ENCODE peak calls at places on chromosomes 12 and 14, in seven cellular contexts. W is myocyte; E is A549; R is ovary; M is SHP77; C is CD4-positive, CD25-positive, alpha-beta regulatory T cell; S is stimulated activated CD4-positive, alpha-beta T cell treated with anti-CD3 and anti-CD28 coated beads, TNF-alpha, amount 100 ng/mL, for 4 hours. Q is an unnamed sample.

GRCh38 chr14:105974902-105975301 is 448.5 kb downstream of the TMEM121 start:
- DNase-seq in W (peak), E (no peak), R (no peak), M (no peak), C (peak), S (peak), Q (no peak)

GRCh38 chr14:63209160-63209559 is 4.9 kb downstream of the RHOJ start:
- DNase-seq in W (no peak), E (no peak), R (no peak), M (no peak), C (no peak), S (no peak), Q (no peak)

GRCh38 chr14:67335781-67336180 is 23.8 kb downstream of the ATP6V1D start:
- DNase-seq in W (peak), E (peak), R (no peak), M (peak), C (peak), S (no peak), Q (no peak)

GRCh38 chr12:9378430-9378835 is 170.2 kb upstream of the PZP start:
- DNase-seq in W (no peak), E (peak), R (no peak), M (peak), C (no peak), S (no peak), Q (no peak)

GRCh38 chr12:124919646-124920352 is 5.3 kb upstream of the UBC start:
- DNase-seq in W (peak), E (no peak), R (peak), M (no peak), C (peak), S (no peak), Q (no peak)

GRCh38 chr12:77685112-77685511 is 145.6 kb upstream of the NAV3 start:
- DNase-seq in W (peak), E (peak), R (peak), M (peak), C (peak), S (no peak), Q (no peak)

GRCh38 chr14:37603688-37604251 is 8.3 kb downstream of the TTC6 start:
- DNase-seq in W (no peak), E (no peak), R (no peak), M (no peak), C (no peak), S (no peak), Q (no peak)

GRCh38 chr12:93032748-93033147 is 103.7 kb upstream of the EEA1 start:
- DNase-seq in W (peak), E (no peak), R (no peak), M (no peak), C (no peak), S (no peak), Q (no peak)

GRCh38 chr12:49227701-49228100 is 37.2 kb upstream of the TUBA1C start:
- DNase-seq in W (no peak), E (no peak), R (no peak), M (no peak), C (no peak), S (no peak), Q (no peak)

GRCh38 chr12:117030187-117030896 is 68.9 kb downstream of the TESC start:
- DNase-seq in W (no peak), E (no peak), R (no peak), M (no peak), C (no peak), S (no peak), Q (no peak)

GRCh38 chr12:89999699-90000505 is 291.3 kb upstream of the ATP2B1 start:
- DNase-seq in W (peak), E (no peak), R (no peak), M (no peak), C (no peak), S (no peak), Q (no peak)

GRCh38 chr12:124883263-124883876 is 19.7 kb upstream of the SCARB1 start:
- DNase-seq in W (peak), E (no peak), R (no peak), M (no peak), C (no peak), S (no peak), Q (no peak)

GRCh38 chr14:64951724-64952123 is 9.2 kb upstream of the GPX2 start:
- DNase-seq in W (peak), E (no peak), R (no peak), M (no peak), C (no peak), S (no peak), Q (no peak)

GRCh38 chr12:108832730-108833354 is 24.5 kb downstream of the SSH1 start:
- DNase-seq in W (peak), E (no peak), R (no peak), M (no peak), C (no peak), S (no peak), Q (no peak)

GRCh38 chr14:51298895-51299294 is 58.8 kb downstream of the TMX1 start:
- DNase-seq in W (no peak), E (no peak), R (no peak), M (no peak), C (peak), S (no peak), Q (no peak)

GRCh38 chr14:91173221-91173670 is 59.4 kb downstream of the DGLUCY start:
- DNase-seq in W (peak), E (peak), R (peak), M (peak), C (peak), S (peak), Q (peak)

GRCh38 chr14:90578283-90578985 is 181.6 kb downstream of the CALM1 start:
- DNase-seq in W (peak), E (no peak), R (no peak), M (no peak), C (no peak), S (no peak), Q (no peak)

GRCh38 chr14:93962701-93963601 is 13.4 kb downstream of the ASB2 start:
- DNase-seq in W (peak), E (no peak), R (no peak), M (no peak), C (peak), S (no peak), Q (peak)

GRCh38 chr12:110245278-110245868 is 35.7 kb upstream of the ATP2A2 start:
- DNase-seq in W (no peak), E (no peak), R (no peak), M (peak), C (peak), S (peak), Q (peak)

Q was measured in activated T-helper 2 cell treated with anti-CD3 and anti-CD28 coated beads, Interferon-gamma antibody, Interleukin-2, Interleukin-4, amounts not matched to agents 10 μg/mL and 5 μg/mL and 100 μg/mL, durations not matched to agents 14 hours and 24 hours and 36 hours.